ENCODE peak calls at places on chromosomes 6 and 20, in seven cellular contexts. O, H, L, F, V, I and K are unnamed samples.

GRCh38 chr6:28727559-28728211 is 196.1 kb downstream of the TRIM27 start:
- DNase-seq in O (no peak), H (no peak), L (no peak), F (peak; percentile 56), V (peak; percentile 27), I (no peak), K (peak; percentile 55)

GRCh38 chr6:37777272-37777736 is 42.2 kb upstream of the ZFAND3 start:
- DNase-seq in O (no peak), H (peak; percentile 46), L (no peak), F (peak; percentile 83), V (peak; percentile 17), I (no peak), K (no peak)

GRCh38 chr20:17969884-17970409 is 1.1 kb downstream of the MGME1 start:
- DNase-seq in O (peak; percentile 61), H (no peak), L (no peak), F (peak; percentile 78), V (peak; percentile 77), I (peak; percentile 96), K (peak; percentile 90)

GRCh38 chr6:73929421-73929820 is 233.4 kb downstream of the CD109 start:
- DNase-seq in O (peak; percentile 42), H (no peak), L (no peak), F (no peak), V (no peak), I (no peak), K (no peak)

GRCh38 chr6:113634352-113635163 is 222.6 kb upstream of the MARCKS start:
- DNase-seq in O (peak; percentile 82), H (no peak), L (no peak), F (peak; percentile 19), V (peak; percentile 60), I (peak; percentile 60), K (peak; percentile 63)

GRCh38 chr6:69841862-69842261 is 24.5 kb upstream of the COL19A1 start:
- DNase-seq in O (no peak), H (no peak), L (no peak), F (no peak), V (no peak), I (no peak), K (no peak)

GRCh38 chr6:34200340-34200971 is 36.2 kb upstream of the HMGA1 start:
- DNase-seq in O (no peak), H (no peak), L (no peak), F (no peak), V (no peak), I (no peak), K (no peak)

GRCh38 chr6:4727671-4728435 is 48.4 kb upstream of the CDYL start:
- DNase-seq in O (peak; percentile 53), H (peak; percentile 15), L (no peak), F (peak; percentile 67), V (no peak), I (peak; percentile 12), K (peak; percentile 56)

GRCh38 chr6:157019115-157019628 is 242.0 kb downstream of the ARID1B start:
- DNase-seq in O (no peak), H (peak; percentile 31), L (no peak), F (peak; percentile 74), V (no peak), I (no peak), K (peak; percentile 44)

GRCh38 chr6:154295733-154296132 is 60.9 kb downstream of the IPCEF1 start:
- DNase-seq in O (no peak), H (no peak), L (no peak), F (no peak), V (no peak), I (no peak), K (no peak)

GRCh38 chr6:54493138-54493537 is 184.9 kb downstream of the TINAG start:
- DNase-seq in O (peak; percentile 61), H (no peak), L (no peak), F (no peak), V (peak; percentile 81), I (no peak), K (no peak)

GRCh38 chr6:170206931-170207431 is 83.9 kb downstream of the DLL1 start:
- DNase-seq in O (no peak), H (no peak), L (no peak), F (no peak), V (no peak), I (no peak), K (no peak)

GRCh38 chr6:83514877-83515466 is 2.6 kb downstream of the PRSS35 start:
- DNase-seq in O (peak; percentile 55), H (peak; percentile 40), L (no peak), F (peak; percentile 44), V (peak; percentile 78), I (peak; percentile 56), K (peak; percentile 75)

GRCh38 chr6:3299221-3299620 is 40.5 kb downstream of the PSMG4 start:
- DNase-seq in O (no peak), H (no peak), L (no peak), F (no peak), V (no peak), I (no peak), K (no peak)